ENCODE peak calls at places on chromosomes 7 and 10, in seven cellular contexts. One of them, this sample, is unnamed.

GRCh38 chr10:72087969-72088878 is at the start of gene SPOCK2:
- DNase-seq in HFF-Myc: no peak
- DNase-seq in cardiac muscle cell: no peak
- DNase-seq in AG20443: peak
- DNase-seq in kidney tubule cell: no peak
- DNase-seq in HTR-8/SVneo: no peak
- DNase-seq in epithelial cell of esophagus: peak
- DNase-seq in this sample: no peak

GRCh38 chr7:142942746-142943145 is 3.5 kb downstream of the LLCFC1 start:
- DNase-seq in HFF-Myc: no peak
- DNase-seq in HTR-8/SVneo: no peak
- DNase-seq in cardiac muscle cell: no peak
- DNase-seq in AG20443: no peak
- DNase-seq in kidney tubule cell: no peak
- DNase-seq in epithelial cell of esophagus: no peak
- DNase-seq in this sample: no peak

GRCh38 chr7:27156508-27156898 is at the start of gene HOXA7:
- DNase-seq in epithelial cell of esophagus: no peak
- DNase-seq in AG20443: peak
- DNase-seq in kidney tubule cell: peak
- DNase-seq in HTR-8/SVneo: peak
- DNase-seq in HFF-Myc: no peak
- DNase-seq in cardiac muscle cell: no peak
- DNase-seq in this sample: no peak

GRCh38 chr7:40437498-40437897 is 302.7 kb downstream of the SUGCT start:
- DNase-seq in HTR-8/SVneo: peak
- DNase-seq in HFF-Myc: peak
- DNase-seq in kidney tubule cell: peak
- DNase-seq in AG20443: peak
- DNase-seq in epithelial cell of esophagus: peak
- DNase-seq in cardiac muscle cell: no peak
- DNase-seq in this sample: peak

GRCh38 chr10:7401156-7401555 is 9.7 kb downstream of the SFMBT2 start:
- DNase-seq in HTR-8/SVneo: no peak
- DNase-seq in AG20443: no peak
- DNase-seq in kidney tubule cell: no peak
- DNase-seq in epithelial cell of esophagus: no peak
- DNase-seq in HFF-Myc: no peak
- DNase-seq in cardiac muscle cell: no peak
- DNase-seq in this sample: no peak

GRCh38 chr10:107498983-107499382 is 334.5 kb upstream of the SORCS1 start:
- DNase-seq in epithelial cell of esophagus: no peak
- DNase-seq in cardiac muscle cell: no peak
- DNase-seq in HTR-8/SVneo: no peak
- DNase-seq in kidney tubule cell: no peak
- DNase-seq in AG20443: no peak
- DNase-seq in HFF-Myc: no peak
- DNase-seq in this sample: no peak

GRCh38 chr10:102148275-102148674 is 3.9 kb upstream of the NOLC1 start:
- DNase-seq in kidney tubule cell: no peak
- DNase-seq in cardiac muscle cell: no peak
- DNase-seq in HFF-Myc: no peak
- DNase-seq in epithelial cell of esophagus: no peak
- DNase-seq in AG20443: no peak
- DNase-seq in HTR-8/SVneo: no peak
- DNase-seq in this sample: no peak

GRCh38 chr10:63323930-63324854 is 141.6 kb downstream of the JMJD1C start:
- DNase-seq in epithelial cell of esophagus: no peak
- DNase-seq in kidney tubule cell: no peak
- DNase-seq in HTR-8/SVneo: no peak
- DNase-seq in HFF-Myc: no peak
- DNase-seq in AG20443: no peak
- DNase-seq in cardiac muscle cell: no peak
- DNase-seq in this sample: no peak

GRCh38 chr7:18575989-18576572 is 80.5 kb downstream of the HDAC9 start:
- DNase-seq in AG20443: no peak
- DNase-seq in HFF-Myc: no peak
- DNase-seq in cardiac muscle cell: no peak
- DNase-seq in kidney tubule cell: no peak
- DNase-seq in HTR-8/SVneo: no peak
- DNase-seq in epithelial cell of esophagus: no peak
- DNase-seq in this sample: no peak

GRCh38 chr10:49817845-49818244 is 55.7 kb upstream of the OGDHL start:
- DNase-seq in epithelial cell of esophagus: no peak
- DNase-seq in kidney tubule cell: no peak
- DNase-seq in HFF-Myc: no peak
- DNase-seq in cardiac muscle cell: no peak
- DNase-seq in AG20443: no peak
- DNase-seq in HTR-8/SVneo: no peak
- DNase-seq in this sample: no peak

GRCh38 chr10:132608511-132609195 is 71.1 kb downstream of the INPP5A start:
- DNase-seq in cardiac muscle cell: no peak
- DNase-seq in HTR-8/SVneo: no peak
- DNase-seq in epithelial cell of esophagus: no peak
- DNase-seq in AG20443: no peak
- DNase-seq in HFF-Myc: no peak
- DNase-seq in kidney tubule cell: no peak
- DNase-seq in this sample: no peak

GRCh38 chr10:78356291-78356915 is 322.7 kb downstream of the RPS24 start:
- DNase-seq in cardiac muscle cell: no peak
- DNase-seq in kidney tubule cell: no peak
- DNase-seq in AG20443: no peak
- DNase-seq in HTR-8/SVneo: no peak
- DNase-seq in HFF-Myc: no peak
- DNase-seq in epithelial cell of esophagus: no peak
- DNase-seq in this sample: no peak

GRCh38 chr7:132508724-132509348 is 67.4 kb downstream of the PLXNA4 start:
- DNase-seq in cardiac muscle cell: peak
- DNase-seq in AG20443: no peak
- DNase-seq in HFF-Myc: no peak
- DNase-seq in kidney tubule cell: no peak
- DNase-seq in epithelial cell of esophagus: no peak
- DNase-seq in HTR-8/SVneo: no peak
- DNase-seq in this sample: no peak

GRCh38 chr7:3272691-3273141 is 28.3 kb upstream of the SDK1 start:
- DNase-seq in kidney tubule cell: peak
- DNase-seq in AG20443: no peak
- DNase-seq in cardiac muscle cell: no peak
- DNase-seq in epithelial cell of esophagus: peak
- DNase-seq in HFF-Myc: peak
- DNase-seq in HTR-8/SVneo: peak
- DNase-seq in this sample: no peak

GRCh38 chr10:52410916-52411315 is 96.8 kb downstream of the DKK1 start:
- DNase-seq in epithelial cell of esophagus: no peak
- DNase-seq in kidney tubule cell: no peak
- DNase-seq in cardiac muscle cell: no peak
- DNase-seq in HFF-Myc: no peak
- DNase-seq in HTR-8/SVneo: no peak
- DNase-seq in AG20443: peak
- DNase-seq in this sample: no peak

GRCh38 chr7:35465791-35466336 is 212.0 kb upstream of the TBX20 start:
- DNase-seq in cardiac muscle cell: peak
- DNase-seq in kidney tubule cell: no peak
- DNase-seq in AG20443: no peak
- DNase-seq in HTR-8/SVneo: no peak
- DNase-seq in HFF-Myc: no peak
- DNase-seq in epithelial cell of esophagus: no peak
- DNase-seq in this sample: no peak

GRCh38 chr7:375491-375821 is 85.5 kb downstream of the FOXL3 start:
- DNase-seq in epithelial cell of esophagus: no peak
- DNase-seq in cardiac muscle cell: no peak
- DNase-seq in HTR-8/SVneo: no peak
- DNase-seq in HFF-Myc: no peak
- DNase-seq in AG20443: no peak
- DNase-seq in kidney tubule cell: no peak
- DNase-seq in this sample: no peak

GRCh38 chr7:37942934-37943610 is 22.6 kb downstream of the EPDR1 start:
- DNase-seq in HTR-8/SVneo: no peak
- DNase-seq in epithelial cell of esophagus: no peak
- DNase-seq in cardiac muscle cell: peak
- DNase-seq in kidney tubule cell: peak
- DNase-seq in HFF-Myc: no peak
- DNase-seq in AG20443: peak
- DNase-seq in this sample: no peak

GRCh38 chr10:4662576-4663161 is 163.3 kb upstream of the AKR1E2 start:
- DNase-seq in AG20443: peak
- DNase-seq in HTR-8/SVneo: no peak
- DNase-seq in cardiac muscle cell: no peak
- DNase-seq in kidney tubule cell: peak
- DNase-seq in epithelial cell of esophagus: no peak
- DNase-seq in HFF-Myc: no peak
- DNase-seq in this sample: no peak

GRCh38 chr10:103715430-103715829 is 139.9 kb downstream of the SH3PXD2A start:
- DNase-seq in cardiac muscle cell: no peak
- DNase-seq in HTR-8/SVneo: no peak
- DNase-seq in AG20443: peak
- DNase-seq in kidney tubule cell: peak
- DNase-seq in HFF-Myc: no peak
- DNase-seq in epithelial cell of esophagus: peak
- DNase-seq in this sample: no peak

GRCh38 chr7:8908889-8909288 is 475.5 kb downstream of the NXPH1 start:
- DNase-seq in cardiac muscle cell: no peak
- DNase-seq in HFF-Myc: no peak
- DNase-seq in epithelial cell of esophagus: no peak
- DNase-seq in kidney tubule cell: no peak
- DNase-seq in AG20443: no peak
- DNase-seq in HTR-8/SVneo: no peak
- DNase-seq in this sample: no peak

GRCh38 chr10:80671847-80672246 is 134.1 kb downstream of the SH2D4B start:
- DNase-seq in cardiac muscle cell: no peak
- DNase-seq in AG20443: no peak
- DNase-seq in epithelial cell of esophagus: no peak
- DNase-seq in HTR-8/SVneo: no peak
- DNase-seq in HFF-Myc: no peak
- DNase-seq in kidney tubule cell: no peak
- DNase-seq in this sample: no peak

GRCh38 chr7:110868458-110868857 is 222.5 kb upstream of the LRRN3 start:
- DNase-seq in HTR-8/SVneo: no peak
- DNase-seq in kidney tubule cell: no peak
- DNase-seq in AG20443: no peak
- DNase-seq in epithelial cell of esophagus: no peak
- DNase-seq in HFF-Myc: no peak
- DNase-seq in cardiac muscle cell: no peak
- DNase-seq in this sample: no peak

GRCh38 chr10:29480281-29480954 is 154.4 kb downstream of the SVIL start:
- DNase-seq in cardiac muscle cell: no peak
- DNase-seq in epithelial cell of esophagus: no peak
- DNase-seq in kidney tubule cell: peak
- DNase-seq in AG20443: no peak
- DNase-seq in HFF-Myc: no peak
- DNase-seq in HTR-8/SVneo: no peak
- DNase-seq in this sample: no peak

GRCh38 chr7:100406767-100407166 is 21.7 kb downstream of the ZCWPW1 start:
- DNase-seq in AG20443: peak
- DNase-seq in epithelial cell of esophagus: peak
- DNase-seq in HTR-8/SVneo: no peak
- DNase-seq in HFF-Myc: no peak
- DNase-seq in cardiac muscle cell: no peak
- DNase-seq in kidney tubule cell: peak
- DNase-seq in this sample: no peak

GRCh38 chr7:11767148-11767547 is 64.8 kb downstream of the THSD7A start:
- DNase-seq in epithelial cell of esophagus: no peak
- DNase-seq in HTR-8/SVneo: no peak
- DNase-seq in cardiac muscle cell: no peak
- DNase-seq in AG20443: no peak
- DNase-seq in HFF-Myc: no peak
- DNase-seq in kidney tubule cell: no peak
- DNase-seq in this sample: no peak

GRCh38 chr10:132679217-132679595 is 106.7 kb downstream of the NKX6-2 start:
- DNase-seq in cardiac muscle cell: no peak
- DNase-seq in AG20443: no peak
- DNase-seq in kidney tubule cell: no peak
- DNase-seq in HFF-Myc: no peak
- DNase-seq in HTR-8/SVneo: no peak
- DNase-seq in epithelial cell of esophagus: no peak
- DNase-seq in this sample: no peak

GRCh38 chr10:44281089-44281613 is 103.7 kb downstream of the CXCL12 start:
- DNase-seq in HTR-8/SVneo: no peak
- DNase-seq in AG20443: peak
- DNase-seq in HFF-Myc: no peak
- DNase-seq in epithelial cell of esophagus: no peak
- DNase-seq in kidney tubule cell: no peak
- DNase-seq in cardiac muscle cell: no peak
- DNase-seq in this sample: no peak

GRCh38 chr10:110993024-110993693 is 73.8 kb downstream of the SHOC2 start:
- DNase-seq in kidney tubule cell: peak
- DNase-seq in HFF-Myc: peak
- DNase-seq in HTR-8/SVneo: peak
- DNase-seq in AG20443: peak
- DNase-seq in epithelial cell of esophagus: peak
- DNase-seq in cardiac muscle cell: no peak
- DNase-seq in this sample: peak

GRCh38 chr7:37833107-37833817 is 15.1 kb upstream of the NME8 start:
- DNase-seq in HTR-8/SVneo: peak
- DNase-seq in cardiac muscle cell: peak
- DNase-seq in AG20443: peak
- DNase-seq in epithelial cell of esophagus: peak
- DNase-seq in HFF-Myc: peak
- DNase-seq in kidney tubule cell: peak
- DNase-seq in this sample: no peak

GRCh38 chr7:22443370-22444180 is 56.4 kb downstream of the STEAP1B start:
- DNase-seq in HTR-8/SVneo: peak
- DNase-seq in AG20443: no peak
- DNase-seq in epithelial cell of esophagus: no peak
- DNase-seq in HFF-Myc: no peak
- DNase-seq in cardiac muscle cell: no peak
- DNase-seq in kidney tubule cell: peak
- DNase-seq in this sample: peak

This sample was measured in HS-27A.